ENCODE peak calls at places on chromosomes 6 and 20, in four cellular contexts. R is K562, V is H1, J is GM12878. U is an unnamed sample.

GRCh38 chr6:138347840-138348239 is 29.9 kb upstream of the SMIM28 start:
- DNase-seq in R (no peak), V (no peak), J (no peak), U (no peak)

GRCh38 chr6:154460306-154461071 is 50.0 kb downstream of the CNKSR3 start:
- DNase-seq in R (no peak), V (no peak), J (no peak), U (no peak)

GRCh38 chr6:36978687-36979086 is 7.3 kb downstream of the MTCH1 start:
- DNase-seq in R (no peak), V (no peak), J (no peak), U (no peak)

GRCh38 chr6:9252784-9253183 is 817.4 kb upstream of the SLC35B3 start:
- DNase-seq in R (no peak), V (peak; percentile 45), J (no peak), U (no peak)

GRCh38 chr6:38723783-38724182 is 8.7 kb downstream of the DNAH8 start:
- DNase-seq in R (no peak), V (no peak), J (no peak), U (no peak)

GRCh38 chr20:60242836-60243520 is 284.8 kb downstream of the CDH26 start:
- DNase-seq in R (no peak), V (no peak), J (no peak), U (no peak)

GRCh38 chr6:55568779-55569439 is 10.1 kb downstream of the HMGCLL1 start:
- DNase-seq in R (no peak), V (no peak), J (no peak), U (no peak)

GRCh38 chr6:7313505-7314165 is 636 bp upstream of the SSR1 start:
- DNase-seq in R (no peak), V (no peak), J (no peak), U (no peak)

GRCh38 chr6:64505312-64505711 is 869.7 kb downstream of the PHF3 start:
- DNase-seq in R (peak; percentile 9), V (peak; percentile 78), J (no peak), U (no peak)

GRCh38 chr6:29294499-29294914 is 7.0 kb upstream of the OR14J1 start:
- DNase-seq in R (no peak), V (no peak), J (no peak), U (no peak)

GRCh38 chr6:40950986-40951730 is 87.9 kb downstream of the UNC5CL start:
- DNase-seq in R (no peak), V (no peak), J (no peak), U (no peak)

GRCh38 chr6:135073757-135074393 is 19.3 kb upstream of the HBS1L start:
- DNase-seq in R (peak; percentile 70), V (no peak), J (no peak), U (no peak)

GRCh38 chr6:15897063-15897934 is 231.6 kb upstream of the MYLIP start:
- DNase-seq in R (peak; percentile 37), V (no peak), J (no peak), U (no peak)

GRCh38 chr6:5132741-5133140 is 47.6 kb downstream of the PPP1R3G start:
- DNase-seq in R (no peak), V (no peak), J (peak; percentile 59), U (no peak)

GRCh38 chr6:134394141-134394648 is 76.3 kb upstream of the SGK1 start:
- DNase-seq in R (no peak), V (no peak), J (no peak), U (no peak)

GRCh38 chr20:8284902-8285301 is 152.8 kb downstream of the PLCB1 start:
- DNase-seq in R (no peak), V (no peak), J (no peak), U (no peak)

GRCh38 chr6:52307900-52308372 is 23.4 kb upstream of the MCM3 start:
- DNase-seq in R (no peak), V (no peak), J (no peak), U (no peak)

GRCh38 chr6:28816339-28816908 is 107.4 kb downstream of the TRIM27 start:
- DNase-seq in R (peak; percentile 51), V (no peak), J (no peak), U (no peak)

GRCh38 chr6:106112446-106112845 is 26.3 kb downstream of the PRDM1 start:
- DNase-seq in R (no peak), V (no peak), J (no peak), U (no peak)

GRCh38 chr6:170080828-170081368 is 210.0 kb downstream of the DLL1 start:
- DNase-seq in R (no peak), V (peak; percentile 36), J (no peak), U (no peak)

GRCh38 chr6:121920616-121921015 is 478.8 kb upstream of the HSF2 start:
- DNase-seq in R (no peak), V (no peak), J (no peak), U (no peak)

GRCh38 chr6:121917834-121918559 is 481.5 kb upstream of the HSF2 start:
- DNase-seq in R (no peak), V (no peak), J (no peak), U (no peak)

GRCh38 chr6:121912905-121913304 is 477.5 kb downstream of the GJA1 start:
- DNase-seq in R (no peak), V (no peak), J (no peak), U (no peak)

DNA sequence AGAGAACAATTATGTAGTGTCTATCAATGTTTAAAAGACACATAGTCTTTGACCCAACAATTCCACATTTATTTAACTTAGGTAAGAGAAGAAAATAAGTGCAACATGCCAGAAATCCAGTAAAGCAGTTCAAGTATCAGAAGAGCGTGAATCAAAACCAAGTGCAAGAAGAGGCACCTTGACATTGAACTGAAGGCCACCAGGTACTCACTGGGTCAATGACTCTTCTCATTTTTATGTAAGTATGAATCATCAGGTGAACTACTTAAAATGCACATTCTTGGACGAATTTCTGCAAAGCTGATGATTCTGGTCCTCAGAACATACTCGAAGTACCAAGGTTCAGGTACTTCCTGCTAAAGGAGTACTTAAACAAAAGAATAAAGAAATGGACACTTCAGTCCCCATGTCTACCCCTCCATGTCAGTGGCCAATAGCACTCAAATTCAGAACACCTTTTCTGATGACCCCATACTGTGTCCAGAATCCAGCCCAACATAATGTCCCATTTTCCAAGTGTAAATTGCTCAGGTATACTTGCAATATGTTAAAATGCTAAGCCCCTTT is 481.9 kb downstream of the GJA1 start:
- DNase-seq in R (no peak), V (no peak), J (no peak), U (no peak)
- TF ChIP-seq HDAC2 in R (no peak), V (no peak), J (no peak), U (no peak)

DNA sequence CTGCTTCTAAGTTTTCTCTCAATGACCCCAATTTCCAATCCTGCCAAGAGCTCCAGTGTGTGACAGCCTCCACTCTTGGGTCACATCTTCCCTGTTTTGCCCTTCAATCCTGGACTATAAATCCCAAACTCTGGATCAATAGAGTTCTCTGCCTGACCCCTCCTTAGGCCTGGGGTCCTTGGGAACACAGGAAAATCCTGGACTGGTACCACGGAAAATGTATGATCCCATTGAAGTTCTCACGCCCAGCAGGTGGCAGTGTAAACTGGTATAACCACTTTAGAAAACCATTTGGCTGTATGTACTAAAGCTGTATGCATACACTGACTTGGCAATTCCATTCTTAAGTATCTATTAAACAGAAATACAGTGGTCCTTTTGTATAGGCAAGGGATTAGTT is 98.0 kb downstream of the SNAP25 start:
- DNase-seq in R (peak; percentile 7), V (no peak), J (peak; percentile 9), U (no peak)
- TF ChIP-seq HDAC2 in R (no peak), V (no peak), J (no peak), U (no peak)

DNA sequence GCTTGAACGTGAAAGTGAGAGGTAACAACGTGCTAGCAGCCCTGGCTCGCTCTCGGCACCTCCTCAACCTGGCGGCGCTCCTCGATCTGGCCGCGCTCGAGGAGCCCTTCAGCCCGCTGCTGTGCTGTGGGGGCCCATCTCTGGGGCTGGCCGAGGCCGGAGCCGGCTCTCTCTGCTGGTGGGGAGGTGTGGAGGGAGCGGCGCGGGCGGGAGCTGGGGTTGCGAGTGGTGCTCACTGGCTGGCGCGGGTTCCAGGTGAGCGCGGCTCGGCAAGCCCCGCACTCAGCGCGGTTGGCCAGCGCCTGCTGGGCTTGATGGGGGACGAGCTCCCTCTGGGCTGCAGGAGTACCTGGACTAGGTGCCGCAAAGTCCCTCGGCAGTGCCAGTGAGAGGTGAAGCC is 52.5 kb upstream of the RPS6KA2 start:
- DNase-seq in R (no peak), V (no peak), J (no peak), U (no peak)
- TF ChIP-seq HDAC2 in R (no peak), V (no peak), J (no peak), U (no peak)

GRCh38 chr6:165401092-165401491 is 91.7 kb upstream of the C6orf118 start:
- DNase-seq in R (no peak), V (no peak), J (no peak), U (no peak)
- TF ChIP-seq HDAC2 in R (no peak), V (no peak), J (no peak), U (no peak)

DNA sequence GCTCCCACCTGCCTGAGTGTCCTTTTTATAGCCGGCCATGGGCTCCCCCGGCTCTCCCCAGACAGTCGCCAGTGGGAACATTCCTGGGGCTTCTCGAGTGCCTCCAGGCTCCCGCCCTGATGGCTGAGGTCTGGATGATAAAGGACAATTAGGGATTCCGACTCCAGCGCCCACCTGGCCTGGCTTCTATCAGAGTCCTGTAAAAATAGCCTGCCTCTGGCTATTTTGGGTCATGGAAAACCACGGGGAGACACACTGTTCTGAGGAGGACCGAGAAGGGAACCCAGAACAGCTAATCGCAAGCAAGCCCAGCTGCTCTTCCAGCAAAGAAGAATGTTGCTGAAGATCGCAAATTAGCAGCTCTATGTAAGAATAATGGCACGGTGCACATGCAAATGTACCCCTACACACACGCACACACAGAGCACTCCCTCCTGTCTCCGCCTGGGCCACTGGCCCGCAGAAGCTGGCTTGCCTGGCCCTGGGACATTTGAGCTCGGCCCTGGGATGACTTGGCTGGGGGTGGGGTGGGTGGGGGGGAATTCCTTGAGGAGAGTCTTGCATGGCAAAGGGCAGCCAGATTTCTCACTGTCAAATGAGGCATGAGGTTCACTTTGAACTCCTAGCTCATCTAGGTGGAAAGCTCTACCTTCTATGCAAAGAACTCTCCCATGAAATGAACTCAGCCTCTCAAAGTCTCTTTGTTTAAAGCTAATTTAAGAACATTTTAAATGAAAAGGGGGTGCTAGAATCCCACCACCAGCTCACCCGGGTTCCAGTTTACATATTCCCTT is 55.3 kb downstream of the CTCFL start:
- DNase-seq in R (no peak), V (no peak), J (no peak), U (no peak)
- TF ChIP-seq HDAC2 in R (no peak), V (no peak), J (no peak), U (no peak)

GRCh38 chr6:141922898-141923297 is 209.8 kb upstream of the GJE1 start:
- DNase-seq in R (no peak), V (no peak), J (no peak), U (no peak)
- TF ChIP-seq HDAC2 in R (no peak), V (no peak), J (no peak), U (no peak)

DNA sequence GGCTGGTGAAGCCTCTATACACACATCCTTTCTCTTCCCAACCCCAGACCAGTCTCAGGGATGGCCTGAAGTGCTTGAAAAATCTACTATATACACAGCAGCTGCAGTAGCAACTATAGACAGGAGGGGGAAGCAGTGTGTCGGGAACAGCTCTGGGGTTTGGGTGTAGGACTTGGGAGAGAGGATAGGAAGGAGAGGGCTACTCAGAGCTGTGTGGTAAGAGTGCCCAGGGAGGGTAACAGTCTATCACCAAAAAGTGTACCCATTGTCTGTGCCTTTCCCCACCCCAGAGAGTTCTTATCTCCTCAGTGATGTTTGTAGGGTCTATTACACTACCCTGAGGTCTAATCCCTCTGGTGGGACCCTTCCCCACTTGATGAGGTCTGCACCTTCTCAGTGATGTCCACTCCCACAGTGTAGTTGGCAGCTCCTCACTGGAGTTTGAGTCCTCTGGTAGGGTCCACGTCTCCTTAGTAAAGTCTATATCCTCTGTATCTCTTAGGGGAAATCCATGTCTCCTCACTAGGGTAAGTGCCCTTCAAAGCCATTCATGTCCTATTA is 1.5 kb upstream of the GGT7 start:
- DNase-seq in R (peak; percentile 77), V (peak; percentile 82), J (peak; percentile 50), U (peak; percentile 87)
- TF ChIP-seq HDAC2 in R (no peak), V (no peak), J (no peak), U (no peak)

U was measured in A549.